ENCODE peak calls at places on chromosomes 7 and 10, in four cellular contexts. X is IMR-90, R is esophagus muscularis mucosa, S is right lobe of liver. B is an unnamed sample. For H3K36me3, the result is how much of the 10 kb centered on the place peaks cover.

GRCh38 chr10:98115388-98115787 is 19.1 kb upstream of the R3HCC1L start:
- DNase-seq in X (no peak), R (no peak), S (no peak), B (no peak)

GRCh38 chr7:16646427-16647081 is 573 bp downstream of the BZW2 start:
- DNase-seq in X (no peak), R (no peak), S (peak), B (no peak)

GRCh38 chr7:128954830-128955797 is 17.4 kb downstream of the IRF5 start:
- DNase-seq in X (peak), R (no peak), S (no peak), B (no peak)

GRCh38 chr10:21197838-21198237 is 300.7 kb upstream of the NEBL start:
- DNase-seq in X (no peak), R (no peak), S (no peak), B (no peak)

GRCh38 chr10:58529077-58529728 is 16.5 kb downstream of the BICC1 start:
- DNase-seq in X (no peak), R (no peak), S (no peak), B (no peak)

GRCh38 chr10:93096901-93097300 is 23.2 kb downstream of the CYP26A1 start:
- DNase-seq in X (no peak), R (peak), S (no peak), B (no peak)

GRCh38 chr10:85665078-85665477 is 701.5 kb downstream of the GRID1 start:
- DNase-seq in X (no peak), R (no peak), S (no peak), B (no peak)

GRCh38 chr10:80104066-80104926 is 25.8 kb downstream of the TMEM254 start:
- DNase-seq in X (peak), R (no peak), S (no peak), B (no peak)

GRCh38 chr10:130547368-130547767 is 411.2 kb downstream of the GLRX3 start:
- DNase-seq in X (no peak), R (peak), S (no peak), B (no peak)
- TF ChIP-seq CTCF in X (no peak), R (no peak), S (no peak), B (no peak)

GRCh38 chr7:26193432-26194206 is 6.9 kb downstream of the HNRNPA2B1 start:
- DNase-seq in X (no peak), R (no peak), S (no peak), B (no peak)
- H3K36me3 ChIP-seq in X (half or more), R (half or more), S (under half), B (under half)

DNA sequence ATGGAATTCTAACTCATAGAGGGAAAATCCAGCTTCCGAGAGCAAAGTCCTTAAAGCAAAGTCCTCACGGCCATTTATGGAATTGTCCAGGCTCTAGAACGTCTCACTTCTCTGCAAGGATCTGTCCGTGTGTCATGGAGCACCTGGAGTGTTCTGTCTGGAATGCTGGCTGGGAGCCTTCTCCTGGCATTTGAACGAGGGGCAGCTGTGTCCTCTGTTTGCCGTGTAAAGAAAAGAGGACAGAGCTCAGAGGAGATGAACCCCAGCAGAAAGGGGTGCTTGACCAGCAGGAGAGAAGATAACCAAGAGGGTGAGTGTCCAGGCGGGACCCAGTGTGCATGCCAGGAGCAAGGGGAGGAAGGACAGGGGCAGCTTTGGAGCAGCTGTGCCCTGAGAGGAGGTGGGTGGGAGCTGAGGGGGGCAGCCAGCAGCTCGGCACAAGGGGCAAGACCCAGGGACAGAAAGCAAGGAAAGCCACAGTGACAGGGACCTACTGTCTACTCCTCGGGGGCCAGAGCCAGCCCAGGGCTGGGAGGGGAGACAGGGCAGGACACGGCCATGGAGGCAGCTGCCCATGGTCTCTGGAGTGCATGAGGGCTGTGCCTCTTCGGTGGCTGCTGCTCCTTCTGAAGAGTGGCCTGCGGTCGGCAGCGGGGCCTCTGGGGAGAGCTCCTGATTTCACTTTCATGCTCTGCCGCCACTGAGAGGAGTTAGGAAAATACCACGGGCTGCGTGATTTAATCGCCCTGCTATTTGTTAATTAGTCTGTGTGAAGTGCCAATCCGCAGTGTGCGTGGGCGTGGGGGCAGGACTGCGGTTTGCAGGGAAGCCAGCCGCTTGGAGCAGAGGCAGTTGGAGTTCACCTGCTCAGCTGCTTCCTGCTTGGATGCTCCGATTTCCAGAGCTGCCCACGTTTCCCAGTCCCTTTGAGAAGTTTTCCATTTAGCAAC is 149.3 kb upstream of the SHH start:
- DNase-seq in X (no peak), R (peak), S (peak), B (peak)
- TF ChIP-seq POLR2A in X (no peak), R (no peak), S (no peak), B (no peak)

GRCh38 chr10:119267384-119267783 is 60.0 kb downstream of the GRK5 start:
- DNase-seq in X (no peak), R (no peak), S (no peak), B (no peak)

GRCh38 chr10:119270893-119271361 is 63.6 kb downstream of the GRK5 start:
- DNase-seq in X (peak), R (no peak), S (peak), B (peak)

GRCh38 chr10:119269737-119270136 is 62.4 kb downstream of the GRK5 start:
- DNase-seq in X (no peak), R (no peak), S (no peak), B (no peak)

GRCh38 chr10:119268871-119269506 is 61.6 kb downstream of the GRK5 start:
- DNase-seq in X (peak), R (no peak), S (no peak), B (no peak)

GRCh38 chr10:119268428-119268827 is 61.1 kb downstream of the GRK5 start:
- DNase-seq in X (no peak), R (no peak), S (no peak), B (no peak)
- TF ChIP-seq CTCF in X (no peak), R (no peak), S (no peak), B (no peak)

DNA sequence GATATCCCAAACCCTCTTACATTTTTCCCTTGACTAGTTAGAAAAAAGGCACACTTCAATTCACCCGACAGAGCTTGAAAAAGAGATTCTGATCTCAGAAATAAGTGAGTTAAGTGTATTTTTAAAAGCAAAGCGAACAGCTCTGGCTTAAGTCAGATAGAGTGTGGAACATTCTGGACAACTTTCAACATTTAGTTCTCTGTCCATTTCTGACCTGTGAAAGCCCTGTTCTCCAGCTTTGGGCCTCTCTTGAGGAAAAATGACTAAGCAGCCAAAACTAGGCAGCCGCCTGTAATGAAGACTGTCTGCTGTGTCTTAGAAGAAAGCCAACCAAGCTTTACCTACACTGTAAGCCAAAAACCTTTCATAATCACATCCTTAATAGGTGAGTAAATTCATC is 50.5 kb downstream of the CDK6 start:
- DNase-seq in X (peak), R (no peak), S (no peak), B (no peak)
- H3K36me3 ChIP-seq in X (under half), R (under half), S (under half), B (under half)

DNA sequence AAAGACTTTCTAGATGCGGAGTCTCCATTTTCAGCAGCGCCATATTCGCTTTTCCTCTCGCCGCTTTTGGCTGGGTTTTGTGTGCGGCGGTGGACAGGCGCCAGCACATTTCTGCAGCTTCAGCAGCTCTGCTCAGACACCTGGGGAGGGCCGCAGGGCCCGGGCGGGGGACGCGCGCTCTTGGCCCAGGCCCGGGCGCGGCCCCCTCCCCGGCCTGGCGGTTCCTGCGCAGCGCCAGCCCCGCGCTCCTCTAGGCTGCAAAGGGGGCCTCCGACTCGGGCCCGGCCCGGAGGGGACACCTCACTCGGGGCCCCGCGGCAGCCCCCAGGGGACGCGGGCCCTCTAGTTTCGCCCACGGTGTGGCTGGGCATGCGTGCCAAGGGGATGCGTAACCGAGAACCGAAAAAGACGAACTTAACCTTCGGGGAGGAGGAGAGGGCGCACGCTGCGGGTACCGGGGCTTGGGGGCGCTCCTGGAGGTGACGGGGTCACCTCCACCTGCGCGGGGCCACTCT is 34.5 kb upstream of the EBLN1 start:
- DNase-seq in X (no peak), R (no peak), S (peak), B (peak)
- TF ChIP-seq POLR2A in X (no peak), R (no peak), S (no peak), B (no peak)

B was measured in ovary.